ENCODE peak calls at places on chromosomes 1 and 21, in six cellular contexts. D, W, S, V, I and X are unnamed samples.

GRCh38 chr21:46254208-46254975 is 25.8 kb upstream of the LSS start:
- DNase-seq in D (peak), S (no peak), I (no peak), V (no peak), W (no peak), X (no peak)

GRCh38 chr1:26913754-26914619 is at the start of gene NR0B2:
- DNase-seq in V (no peak), W (peak), S (no peak), D (no peak), I (no peak), X (no peak)

GRCh38 chr21:32554832-32555436 is 30.4 kb downstream of the TCP10L start:
- DNase-seq in S (peak), V (no peak), W (no peak), I (no peak), D (no peak), X (peak)

GRCh38 chr1:220880726-220881506 is 1.7 kb downstream of the HLX start:
- DNase-seq in S (peak), D (peak), V (no peak), I (no peak), W (no peak), X (no peak)

GRCh38 chr1:18144921-18145699 is 37.5 kb downstream of the IGSF21 start:
- DNase-seq in S (no peak), I (no peak), V (no peak), W (no peak), D (no peak), X (peak)

GRCh38 chr1:115976900-115977480 is 677 bp downstream of the SLC22A15 start:
- DNase-seq in V (no peak), S (peak), W (no peak), D (no peak), I (no peak), X (peak)

GRCh38 chr1:223803211-223803610 is 42.5 kb downstream of the TP53BP2 start:
- DNase-seq in D (no peak), V (no peak), S (no peak), W (no peak), I (no peak), X (no peak)

GRCh38 chr1:25017436-25018109 is 87.5 kb upstream of the RUNX3 start:
- DNase-seq in V (no peak), S (peak), D (no peak), I (no peak), W (no peak), X (peak)

GRCh38 chr1:52683367-52683940 is 14.7 kb downstream of the COA7 start:
- DNase-seq in V (no peak), I (no peak), D (no peak), W (no peak), S (no peak), X (no peak)

GRCh38 chr21:46284077-46284644 is 1.2 kb downstream of the MCM3AP start:
- DNase-seq in W (no peak), V (no peak), S (no peak), I (no peak), D (no peak), X (no peak)

GRCh38 chr1:228668553-228669400 is 66.5 kb upstream of the RHOU start:
- DNase-seq in W (no peak), S (peak), V (no peak), I (no peak), D (no peak), X (peak)

GRCh38 chr1:24301395-24302175 is 17.6 kb upstream of the GRHL3 start:
- DNase-seq in V (no peak), W (no peak), S (no peak), I (no peak), D (no peak), X (peak)

GRCh38 chr1:27405074-27405473 is 12.7 kb downstream of the GPR3 start:
- DNase-seq in V (no peak), D (peak), S (peak), I (no peak), W (no peak), X (no peak)

GRCh38 chr1:109640285-109640865 is 15.5 kb upstream of the GSTM4 start:
- DNase-seq in V (peak), S (peak), W (peak), D (peak), I (peak), X (peak)

GRCh38 chr1:9278114-9278513 is 14.6 kb upstream of the SPSB1 start:
- DNase-seq in S (peak), W (no peak), D (no peak), V (no peak), I (no peak), X (no peak)

GRCh38 chr1:7827134-7827955 is 25.5 kb downstream of the UTS2 start:
- DNase-seq in I (no peak), W (no peak), V (no peak), S (no peak), D (peak), X (no peak)

GRCh38 chr1:204180133-204180532 is 14.0 kb upstream of the REN start:
- DNase-seq in W (no peak), I (no peak), V (no peak), D (no peak), S (no peak), X (no peak)

GRCh38 chr1:35832515-35832914 is 24.7 kb downstream of the AGO4 start:
- DNase-seq in V (no peak), S (no peak), W (no peak), D (no peak), I (no peak), X (no peak)

GRCh38 chr1:86538775-86539174 is 8.1 kb upstream of the CLCA4 start:
- DNase-seq in D (no peak), S (no peak), I (no peak), V (no peak), W (no peak), X (no peak)

GRCh38 chr1:203672354-203672753 is 45.7 kb downstream of the ATP2B4 start:
- DNase-seq in W (no peak), V (no peak), D (peak), I (no peak), S (peak), X (peak)

GRCh38 chr21:42850866-42851391 is 28.4 kb downstream of the WDR4 start:
- DNase-seq in I (no peak), S (no peak), W (no peak), V (peak), D (no peak), X (no peak)

GRCh38 chr1:74690909-74691308 is 17.3 kb upstream of the ERICH3 start:
- DNase-seq in I (no peak), D (no peak), S (no peak), V (no peak), W (no peak), X (no peak)

GRCh38 chr1:42176902-42177519 is 12.5 kb upstream of the GUCA2A start:
- DNase-seq in D (no peak), W (no peak), V (peak), S (peak), I (no peak), X (peak)

GRCh38 chr21:30101967-30102366 is 64.6 kb downstream of the CLDN17 start:
- DNase-seq in S (no peak), I (no peak), D (no peak), V (no peak), W (no peak), X (no peak)

GRCh38 chr1:174953657-174954435 is 45.9 kb upstream of the CACYBP start:
- DNase-seq in S (no peak), I (no peak), V (no peak), W (peak), D (no peak), X (no peak)

GRCh38 chr1:113291777-113292659 is 98.3 kb upstream of the MAGI3 start:
- DNase-seq in I (no peak), V (no peak), S (no peak), W (no peak), D (no peak), X (no peak)

GRCh38 chr21:32411366-32412161 is 942 bp upstream of the EVA1C start:
- DNase-seq in S (peak), I (peak), W (no peak), V (no peak), D (peak), X (peak)

GRCh38 chr1:34231441-34231840 is 54.7 kb downstream of the C1orf94 start:
- DNase-seq in I (no peak), W (no peak), D (no peak), S (no peak), V (no peak), X (no peak)

GRCh38 chr1:204207136-204207616 is 6.6 kb downstream of the GOLT1A start:
- DNase-seq in W (peak), V (peak), S (no peak), I (peak), D (peak), X (peak)

GRCh38 chr1:886311-886710 is 37.4 kb upstream of the SAMD11 start:
- DNase-seq in W (no peak), S (no peak), D (no peak), V (no peak), I (no peak), X (no peak)

GRCh38 chr1:16392740-16393139 is 25.7 kb downstream of the SZRD1 start:
- DNase-seq in W (no peak), I (no peak), V (no peak), S (no peak), D (no peak), X (no peak)